ENCODE peak calls at places on chromosome 13, in eight cellular contexts. M, Z, G, B, J, F, Q and E are unnamed samples.

GRCh38 chr13:34833562-34834182 is 108.4 kb upstream of the NBEA start:
- DNase-seq in M (no peak), Z (no peak), G (no peak), B (no peak), J (peak), F (no peak), Q (peak), E (no peak)

GRCh38 chr13:36918246-36919060 is 1.6 kb downstream of the SMAD9 start:
- DNase-seq in M (no peak), Z (no peak), G (no peak), B (no peak), J (peak), F (no peak), Q (peak), E (no peak)

GRCh38 chr13:100815476-100816046 is 141.0 kb upstream of the TMTC4 start:
- DNase-seq in M (no peak), Z (no peak), G (no peak), B (no peak), J (peak), F (no peak), Q (no peak), E (no peak)

GRCh38 chr13:32901994-32902780 is 114.0 kb upstream of the KL start:
- DNase-seq in M (no peak), Z (no peak), G (no peak), B (no peak), J (no peak), F (no peak), Q (peak), E (no peak)

GRCh38 chr13:91154553-91154952 is 192.9 kb upstream of the MIR17HG start:
- DNase-seq in M (no peak), Z (no peak), G (no peak), B (no peak), J (peak), F (no peak), Q (no peak), E (no peak)

GRCh38 chr13:102848956-102849355 is 3.1 kb downstream of the ERCC5 start:
- DNase-seq in M (no peak), Z (no peak), G (no peak), B (no peak), J (no peak), F (no peak), Q (no peak), E (no peak)

GRCh38 chr13:83452292-83452950 is 429.9 kb downstream of the SLITRK1 start:
- DNase-seq in M (no peak), Z (no peak), G (no peak), B (no peak), J (no peak), F (no peak), Q (no peak), E (no peak)

GRCh38 chr13:28493740-28494536 is 990 bp downstream of the FLT1 start:
- DNase-seq in M (peak), Z (no peak), G (no peak), B (no peak), J (peak), F (no peak), Q (no peak), E (peak)

GRCh38 chr13:102309110-102309509 is 92.7 kb downstream of the FGF14 start:
- DNase-seq in M (no peak), Z (no peak), G (no peak), B (no peak), J (no peak), F (no peak), Q (no peak), E (no peak)

GRCh38 chr13:34675626-34676025 is 266.4 kb upstream of the NBEA start:
- DNase-seq in M (no peak), Z (no peak), G (no peak), B (no peak), J (no peak), F (no peak), Q (no peak), E (no peak)

GRCh38 chr13:109645831-109646230 is 140.6 kb downstream of the IRS2 start:
- DNase-seq in M (no peak), Z (no peak), G (no peak), B (no peak), J (no peak), F (no peak), Q (no peak), E (no peak)

GRCh38 chr13:111304041-111304544 is 16.3 kb upstream of the TEX29 start:
- DNase-seq in M (peak), Z (no peak), G (no peak), B (no peak), J (no peak), F (no peak), Q (no peak), E (no peak)

GRCh38 chr13:25971499-25972145 is 80.2 kb downstream of the SHISA2 start:
- DNase-seq in M (no peak), Z (no peak), G (no peak), B (no peak), J (peak), F (peak), Q (no peak), E (no peak)

GRCh38 chr13:73602295-73602694 is 531.9 kb downstream of the KLF12 start:
- DNase-seq in M (no peak), Z (no peak), G (no peak), B (no peak), J (peak), F (no peak), Q (no peak), E (no peak)

GRCh38 chr13:79477968-79478367 is 3.0 kb upstream of the NDFIP2 start:
- DNase-seq in M (no peak), Z (no peak), G (peak), B (no peak), J (peak), F (no peak), Q (no peak), E (no peak)
- TF ChIP-seq CTCF in M (no peak), Z (no peak), G (no peak), B (no peak), J (peak), F (no peak), Q (no peak), E (no peak)

GRCh38 chr13:98103942-98104880 is 38.7 kb upstream of the FARP1 start:
- DNase-seq in M (no peak), Z (no peak), G (no peak), B (no peak), J (peak), F (no peak), Q (no peak), E (no peak)
- TF ChIP-seq CTCF in M (no peak), Z (peak), G (no peak), B (no peak), J (peak), F (no peak), Q (peak), E (no peak)

DNA sequence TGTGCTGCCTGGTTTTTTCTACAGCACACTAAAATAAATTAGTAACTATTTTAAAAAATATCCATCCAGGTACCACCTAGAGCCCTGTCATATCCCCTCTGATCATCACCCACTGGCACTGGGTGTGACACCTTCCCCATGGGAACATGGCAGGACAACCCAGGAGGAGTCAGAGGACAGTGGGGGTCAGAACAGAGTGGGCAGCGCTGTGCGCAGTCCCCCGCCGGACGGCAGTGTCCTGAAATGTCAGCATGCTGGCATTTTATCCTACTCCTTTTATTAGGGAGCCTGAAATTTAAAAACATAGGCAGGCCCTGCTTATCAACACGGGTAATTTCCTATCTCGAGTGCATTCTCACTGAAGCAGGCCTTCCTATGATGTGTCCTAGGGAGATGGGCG is 42.1 kb upstream of the GAS6 start:
- DNase-seq in M (no peak), Z (no peak), G (no peak), B (peak), J (no peak), F (no peak), Q (no peak), E (no peak)
- TF ChIP-seq CTCF in M (no peak), Z (no peak), G (no peak), B (no peak), J (no peak), F (no peak), Q (no peak), E (no peak)

GRCh38 chr13:57925250-57925649 is 293.7 kb downstream of the PCDH17 start:
- DNase-seq in M (no peak), Z (no peak), G (no peak), B (no peak), J (no peak), F (no peak), Q (no peak), E (no peak)
- TF ChIP-seq CTCF in M (no peak), Z (peak), G (no peak), B (no peak), J (no peak), F (no peak), Q (no peak), E (no peak)

DNA sequence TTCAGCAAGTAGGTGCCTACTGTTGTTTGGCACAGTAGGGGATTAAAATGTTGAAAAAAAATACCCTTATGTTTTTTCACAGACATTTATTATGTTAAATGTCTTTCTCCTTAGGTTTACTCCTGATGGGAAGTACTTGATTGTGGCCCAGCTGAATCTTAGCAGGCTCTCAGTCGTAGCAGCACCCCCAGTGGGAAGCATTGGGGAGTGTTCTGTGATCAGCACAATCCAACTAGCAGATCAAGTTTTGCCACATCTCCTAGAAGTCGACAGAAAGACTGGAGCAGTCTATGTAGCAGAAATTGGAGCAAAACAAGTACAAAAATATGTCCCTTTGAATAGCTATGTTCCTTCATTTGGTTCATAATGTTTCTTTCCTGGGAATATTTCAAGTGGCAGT is 9.3 kb downstream of the NHLRC3 start:
- DNase-seq in M (no peak), Z (no peak), G (no peak), B (no peak), J (peak), F (no peak), Q (no peak), E (no peak)
- TF ChIP-seq CTCF in M (no peak), Z (no peak), G (no peak), B (no peak), J (peak), F (no peak), Q (peak), E (no peak)

GRCh38 chr13:45737571-45738002 is 35.5 kb downstream of the CBY2 start:
- DNase-seq in M (peak), Z (no peak), G (no peak), B (no peak), J (peak), F (no peak), Q (no peak), E (no peak)
- TF ChIP-seq CTCF in M (peak), Z (no peak), G (no peak), B (no peak), J (peak), F (no peak), Q (no peak), E (no peak)

GRCh38 chr13:27449936-27450828 is at the start of gene MTIF3:
- DNase-seq in M (peak), Z (peak), G (peak), B (peak), J (peak), F (peak), Q (peak), E (peak)
- TF ChIP-seq CTCF in M (no peak), Z (no peak), G (no peak), B (no peak), J (no peak), F (peak), Q (no peak), E (no peak)

DNA sequence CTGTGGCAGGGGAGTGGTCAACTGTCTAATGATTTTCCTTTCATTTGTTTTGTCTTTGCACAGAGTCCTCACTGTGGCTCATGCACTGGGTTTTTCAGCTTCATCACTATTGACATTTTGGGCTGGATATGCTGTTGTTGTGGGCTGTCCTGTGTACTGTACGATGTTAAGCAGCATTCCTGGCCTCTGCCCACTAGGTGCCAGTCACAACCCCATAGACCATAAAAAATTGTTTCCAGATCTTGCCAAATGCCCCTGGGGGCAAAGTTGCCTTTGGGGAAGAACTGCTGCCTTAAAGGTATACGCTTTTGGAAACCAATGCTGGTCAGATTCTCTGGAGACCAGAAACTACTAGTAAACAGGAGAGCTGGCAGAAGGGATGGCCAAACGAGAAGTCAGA is 310.4 kb downstream of the SPRY2 start:
- DNase-seq in M (no peak), Z (peak), G (peak), B (peak), J (peak), F (no peak), Q (peak), E (no peak)
- TF ChIP-seq CTCF in M (peak), Z (peak), G (no peak), B (peak), J (peak), F (no peak), Q (no peak), E (no peak)

GRCh38 chr13:51913421-51914136 is 51.8 kb downstream of the CCDC70 start:
- DNase-seq in M (no peak), Z (no peak), G (no peak), B (no peak), J (peak), F (no peak), Q (no peak), E (no peak)
- TF ChIP-seq CTCF in M (no peak), Z (no peak), G (no peak), B (no peak), J (peak), F (no peak), Q (peak), E (no peak)

GRCh38 chr13:31434613-31435012 is 234.8 kb downstream of the B3GLCT start:
- DNase-seq in M (no peak), Z (no peak), G (no peak), B (no peak), J (no peak), F (no peak), Q (no peak), E (no peak)

GRCh38 chr13:31436478-31436877 is 236.7 kb downstream of the B3GLCT start:
- DNase-seq in M (no peak), Z (no peak), G (no peak), B (no peak), J (no peak), F (no peak), Q (no peak), E (no peak)

GRCh38 chr13:31433201-31433600 is 233.4 kb downstream of the B3GLCT start:
- DNase-seq in M (no peak), Z (no peak), G (no peak), B (no peak), J (no peak), F (no peak), Q (no peak), E (no peak)

GRCh38 chr13:31431722-31432137 is 232.0 kb downstream of the B3GLCT start:
- DNase-seq in M (peak), Z (no peak), G (peak), B (peak), J (peak), F (peak), Q (peak), E (no peak)

DNA sequence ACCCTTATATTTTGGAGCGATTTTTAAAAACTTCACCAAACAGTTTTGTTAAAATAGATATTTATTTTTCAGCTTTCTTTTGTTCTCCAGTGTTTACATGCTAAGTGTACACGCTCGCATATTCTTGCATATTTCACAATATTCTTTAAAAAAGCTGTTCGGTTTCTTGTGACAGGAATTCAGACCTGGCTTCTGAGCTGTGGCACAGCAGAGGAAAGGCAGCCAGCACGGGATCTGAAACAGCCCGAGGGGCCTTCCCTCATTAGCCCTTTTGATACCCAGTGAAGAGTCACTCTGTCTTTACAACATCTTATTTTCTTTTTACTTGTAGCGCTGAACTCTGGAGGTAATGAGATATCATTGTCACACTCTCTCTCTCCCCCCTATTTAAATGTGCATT is 234.0 kb downstream of the B3GLCT start:
- DNase-seq in M (no peak), Z (no peak), G (no peak), B (no peak), J (no peak), F (no peak), Q (no peak), E (no peak)
- TF ChIP-seq CTCF in M (no peak), Z (no peak), G (no peak), B (no peak), J (no peak), F (no peak), Q (no peak), E (no peak)